ENCODE peak calls at places on chromosomes 12 and 14, in nine cellular contexts. One of them, this sample, is unnamed.

GRCh38 chr12:49200882-49201594 is 12.2 kb upstream of the TUBA1A start:
- DNase-seq in RPMI7951: peak
- DNase-seq in MV-4-11: peak
- DNase-seq in GM13976: peak
- DNase-seq in activated CD8-positive, alpha-beta T cell treated with anti-CD3 and anti-CD28 coated beads for 36 hours: no peak
- DNase-seq in NCI-H2171 treated with DMSO at 0.1 percent for 48 hours: peak
- DNase-seq in dermis microvascular lymphatic vessel endothelial cell: peak
- DNase-seq in KG1: peak
- DNase-seq in EL: peak
- DNase-seq in this sample: peak

GRCh38 chr12:76113800-76114757 is 29.6 kb upstream of the NAP1L1 start:
- DNase-seq in RPMI7951: peak
- DNase-seq in activated CD8-positive, alpha-beta T cell treated with anti-CD3 and anti-CD28 coated beads for 36 hours: no peak
- DNase-seq in EL: no peak
- DNase-seq in KG1: no peak
- DNase-seq in NCI-H2171 treated with DMSO at 0.1 percent for 48 hours: no peak
- DNase-seq in GM13976: no peak
- DNase-seq in MV-4-11: no peak
- DNase-seq in dermis microvascular lymphatic vessel endothelial cell: peak
- DNase-seq in this sample: no peak

GRCh38 chr12:65505321-65506121 is 227.0 kb downstream of the MSRB3 start:
- DNase-seq in dermis microvascular lymphatic vessel endothelial cell: no peak
- DNase-seq in KG1: no peak
- DNase-seq in EL: no peak
- DNase-seq in GM13976: no peak
- DNase-seq in activated CD8-positive, alpha-beta T cell treated with anti-CD3 and anti-CD28 coated beads for 36 hours: no peak
- DNase-seq in RPMI7951: no peak
- DNase-seq in MV-4-11: no peak
- DNase-seq in NCI-H2171 treated with DMSO at 0.1 percent for 48 hours: no peak
- DNase-seq in this sample: no peak

GRCh38 chr14:63478024-63478423 is 65.2 kb downstream of the PPP2R5E start:
- DNase-seq in EL: no peak
- DNase-seq in NCI-H2171 treated with DMSO at 0.1 percent for 48 hours: peak
- DNase-seq in activated CD8-positive, alpha-beta T cell treated with anti-CD3 and anti-CD28 coated beads for 36 hours: peak
- DNase-seq in dermis microvascular lymphatic vessel endothelial cell: no peak
- DNase-seq in MV-4-11: peak
- DNase-seq in RPMI7951: peak
- DNase-seq in GM13976: peak
- DNase-seq in KG1: no peak
- DNase-seq in this sample: no peak

GRCh38 chr14:49679271-49679670 is 8.7 kb downstream of the POLE2 start:
- DNase-seq in dermis microvascular lymphatic vessel endothelial cell: no peak
- DNase-seq in RPMI7951: peak
- DNase-seq in activated CD8-positive, alpha-beta T cell treated with anti-CD3 and anti-CD28 coated beads for 36 hours: no peak
- DNase-seq in MV-4-11: peak
- DNase-seq in KG1: no peak
- DNase-seq in NCI-H2171 treated with DMSO at 0.1 percent for 48 hours: no peak
- DNase-seq in GM13976: no peak
- DNase-seq in EL: peak
- DNase-seq in this sample: peak

GRCh38 chr12:13229504-13229903 is 33.0 kb downstream of the EMP1 start:
- DNase-seq in RPMI7951: no peak
- DNase-seq in MV-4-11: no peak
- DNase-seq in NCI-H2171 treated with DMSO at 0.1 percent for 48 hours: peak
- DNase-seq in activated CD8-positive, alpha-beta T cell treated with anti-CD3 and anti-CD28 coated beads for 36 hours: no peak
- DNase-seq in GM13976: no peak
- DNase-seq in EL: no peak
- DNase-seq in KG1: no peak
- DNase-seq in dermis microvascular lymphatic vessel endothelial cell: no peak
- DNase-seq in this sample: no peak

GRCh38 chr12:3362751-3363150 is 128.3 kb upstream of the PRMT8 start:
- DNase-seq in EL: no peak
- DNase-seq in GM13976: no peak
- DNase-seq in MV-4-11: no peak
- DNase-seq in KG1: no peak
- DNase-seq in dermis microvascular lymphatic vessel endothelial cell: no peak
- DNase-seq in RPMI7951: peak
- DNase-seq in NCI-H2171 treated with DMSO at 0.1 percent for 48 hours: peak
- DNase-seq in activated CD8-positive, alpha-beta T cell treated with anti-CD3 and anti-CD28 coated beads for 36 hours: no peak
- DNase-seq in this sample: no peak

GRCh38 chr12:69569236-69569635 is 16.0 kb upstream of the CCT2 start:
- DNase-seq in NCI-H2171 treated with DMSO at 0.1 percent for 48 hours: no peak
- DNase-seq in GM13976: no peak
- DNase-seq in activated CD8-positive, alpha-beta T cell treated with anti-CD3 and anti-CD28 coated beads for 36 hours: no peak
- DNase-seq in MV-4-11: no peak
- DNase-seq in RPMI7951: peak
- DNase-seq in dermis microvascular lymphatic vessel endothelial cell: no peak
- DNase-seq in KG1: no peak
- DNase-seq in EL: peak
- DNase-seq in this sample: peak

GRCh38 chr14:60656755-60657608 is 7.7 kb upstream of the SIX1 start:
- DNase-seq in dermis microvascular lymphatic vessel endothelial cell: peak
- DNase-seq in KG1: no peak
- DNase-seq in GM13976: peak
- DNase-seq in RPMI7951: peak
- DNase-seq in activated CD8-positive, alpha-beta T cell treated with anti-CD3 and anti-CD28 coated beads for 36 hours: no peak
- DNase-seq in EL: peak
- DNase-seq in NCI-H2171 treated with DMSO at 0.1 percent for 48 hours: no peak
- DNase-seq in MV-4-11: peak
- DNase-seq in this sample: no peak

GRCh38 chr12:107912421-107913004 is 138.0 kb downstream of the ASCL4 start:
- DNase-seq in activated CD8-positive, alpha-beta T cell treated with anti-CD3 and anti-CD28 coated beads for 36 hours: peak
- DNase-seq in GM13976: peak
- DNase-seq in RPMI7951: no peak
- DNase-seq in EL: peak
- DNase-seq in dermis microvascular lymphatic vessel endothelial cell: peak
- DNase-seq in NCI-H2171 treated with DMSO at 0.1 percent for 48 hours: no peak
- DNase-seq in KG1: no peak
- DNase-seq in MV-4-11: peak
- DNase-seq in this sample: peak

GRCh38 chr14:54696998-54697397 is 130.1 kb downstream of the SAMD4A start:
- DNase-seq in KG1: no peak
- DNase-seq in NCI-H2171 treated with DMSO at 0.1 percent for 48 hours: no peak
- DNase-seq in dermis microvascular lymphatic vessel endothelial cell: no peak
- DNase-seq in EL: no peak
- DNase-seq in RPMI7951: no peak
- DNase-seq in activated CD8-positive, alpha-beta T cell treated with anti-CD3 and anti-CD28 coated beads for 36 hours: no peak
- DNase-seq in MV-4-11: no peak
- DNase-seq in GM13976: no peak
- DNase-seq in this sample: no peak

GRCh38 chr14:68807148-68807600 is 14.3 kb upstream of the ZFP36L1 start:
- DNase-seq in GM13976: peak
- DNase-seq in EL: peak
- DNase-seq in RPMI7951: peak
- DNase-seq in NCI-H2171 treated with DMSO at 0.1 percent for 48 hours: peak
- DNase-seq in KG1: peak
- DNase-seq in MV-4-11: peak
- DNase-seq in dermis microvascular lymphatic vessel endothelial cell: peak
- DNase-seq in activated CD8-positive, alpha-beta T cell treated with anti-CD3 and anti-CD28 coated beads for 36 hours: no peak
- DNase-seq in this sample: peak

GRCh38 chr14:38210168-38210567 is 2.5 kb downstream of the SSTR1 start:
- DNase-seq in RPMI7951: peak
- DNase-seq in dermis microvascular lymphatic vessel endothelial cell: peak
- DNase-seq in NCI-H2171 treated with DMSO at 0.1 percent for 48 hours: no peak
- DNase-seq in EL: peak
- DNase-seq in MV-4-11: no peak
- DNase-seq in GM13976: no peak
- DNase-seq in KG1: no peak
- DNase-seq in activated CD8-positive, alpha-beta T cell treated with anti-CD3 and anti-CD28 coated beads for 36 hours: peak
- DNase-seq in this sample: peak

GRCh38 chr14:71554959-71555612 is 377.1 kb upstream of the RGS6 start:
- DNase-seq in dermis microvascular lymphatic vessel endothelial cell: no peak
- DNase-seq in RPMI7951: no peak
- DNase-seq in activated CD8-positive, alpha-beta T cell treated with anti-CD3 and anti-CD28 coated beads for 36 hours: peak
- DNase-seq in GM13976: no peak
- DNase-seq in MV-4-11: no peak
- DNase-seq in NCI-H2171 treated with DMSO at 0.1 percent for 48 hours: no peak
- DNase-seq in EL: no peak
- DNase-seq in KG1: no peak
- DNase-seq in this sample: no peak

GRCh38 chr14:71636820-71637471 is 295.3 kb upstream of the RGS6 start:
- DNase-seq in MV-4-11: no peak
- DNase-seq in dermis microvascular lymphatic vessel endothelial cell: no peak
- DNase-seq in EL: no peak
- DNase-seq in NCI-H2171 treated with DMSO at 0.1 percent for 48 hours: no peak
- DNase-seq in activated CD8-positive, alpha-beta T cell treated with anti-CD3 and anti-CD28 coated beads for 36 hours: no peak
- DNase-seq in KG1: no peak
- DNase-seq in RPMI7951: no peak
- DNase-seq in GM13976: no peak
- DNase-seq in this sample: no peak

GRCh38 chr12:31321565-31322228 is 4.3 kb downstream of the SINHCAF start:
- DNase-seq in EL: peak
- DNase-seq in MV-4-11: no peak
- DNase-seq in GM13976: no peak
- DNase-seq in KG1: no peak
- DNase-seq in dermis microvascular lymphatic vessel endothelial cell: peak
- DNase-seq in activated CD8-positive, alpha-beta T cell treated with anti-CD3 and anti-CD28 coated beads for 36 hours: no peak
- DNase-seq in NCI-H2171 treated with DMSO at 0.1 percent for 48 hours: no peak
- DNase-seq in RPMI7951: no peak
- DNase-seq in this sample: peak

GRCh38 chr12:49941556-49942511 is 8.7 kb upstream of the AQP2 start:
- DNase-seq in NCI-H2171 treated with DMSO at 0.1 percent for 48 hours: peak
- DNase-seq in EL: no peak
- DNase-seq in RPMI7951: no peak
- DNase-seq in GM13976: no peak
- DNase-seq in MV-4-11: no peak
- DNase-seq in dermis microvascular lymphatic vessel endothelial cell: no peak
- DNase-seq in activated CD8-positive, alpha-beta T cell treated with anti-CD3 and anti-CD28 coated beads for 36 hours: no peak
- DNase-seq in KG1: no peak
- DNase-seq in this sample: no peak

GRCh38 chr12:42482086-42482819 is 107.3 kb downstream of the PRICKLE1 start:
- DNase-seq in RPMI7951: no peak
- DNase-seq in activated CD8-positive, alpha-beta T cell treated with anti-CD3 and anti-CD28 coated beads for 36 hours: no peak
- DNase-seq in NCI-H2171 treated with DMSO at 0.1 percent for 48 hours: peak
- DNase-seq in MV-4-11: no peak
- DNase-seq in KG1: no peak
- DNase-seq in dermis microvascular lymphatic vessel endothelial cell: peak
- DNase-seq in EL: peak
- DNase-seq in GM13976: no peak
- DNase-seq in this sample: peak

GRCh38 chr12:44774815-44775411 is 101.2 kb downstream of the NELL2 start:
- DNase-seq in RPMI7951: no peak
- DNase-seq in dermis microvascular lymphatic vessel endothelial cell: peak
- DNase-seq in EL: peak
- DNase-seq in MV-4-11: no peak
- DNase-seq in NCI-H2171 treated with DMSO at 0.1 percent for 48 hours: peak
- DNase-seq in KG1: peak
- DNase-seq in GM13976: peak
- DNase-seq in activated CD8-positive, alpha-beta T cell treated with anti-CD3 and anti-CD28 coated beads for 36 hours: peak
- DNase-seq in this sample: peak

GRCh38 chr12:7859552-7859951 is 13.2 kb downstream of the SLC2A14 start:
- DNase-seq in NCI-H2171 treated with DMSO at 0.1 percent for 48 hours: no peak
- DNase-seq in KG1: no peak
- DNase-seq in GM13976: no peak
- DNase-seq in activated CD8-positive, alpha-beta T cell treated with anti-CD3 and anti-CD28 coated beads for 36 hours: no peak
- DNase-seq in MV-4-11: no peak
- DNase-seq in EL: peak
- DNase-seq in dermis microvascular lymphatic vessel endothelial cell: no peak
- DNase-seq in RPMI7951: peak
- DNase-seq in this sample: no peak

GRCh38 chr12:106108187-106108816 is 30.5 kb downstream of the NUAK1 start:
- DNase-seq in KG1: no peak
- DNase-seq in activated CD8-positive, alpha-beta T cell treated with anti-CD3 and anti-CD28 coated beads for 36 hours: no peak
- DNase-seq in dermis microvascular lymphatic vessel endothelial cell: no peak
- DNase-seq in MV-4-11: no peak
- DNase-seq in RPMI7951: peak
- DNase-seq in EL: peak
- DNase-seq in NCI-H2171 treated with DMSO at 0.1 percent for 48 hours: no peak
- DNase-seq in GM13976: no peak
- DNase-seq in this sample: no peak

GRCh38 chr12:52349196-52349595 is 18.1 kb downstream of the KRT85 start:
- DNase-seq in dermis microvascular lymphatic vessel endothelial cell: no peak
- DNase-seq in MV-4-11: no peak
- DNase-seq in RPMI7951: no peak
- DNase-seq in KG1: no peak
- DNase-seq in activated CD8-positive, alpha-beta T cell treated with anti-CD3 and anti-CD28 coated beads for 36 hours: no peak
- DNase-seq in EL: peak
- DNase-seq in GM13976: no peak
- DNase-seq in NCI-H2171 treated with DMSO at 0.1 percent for 48 hours: no peak
- DNase-seq in this sample: peak

GRCh38 chr12:52323001-52323400 is 1.8 kb upstream of the KRT83 start:
- DNase-seq in dermis microvascular lymphatic vessel endothelial cell: no peak
- DNase-seq in MV-4-11: no peak
- DNase-seq in NCI-H2171 treated with DMSO at 0.1 percent for 48 hours: no peak
- DNase-seq in GM13976: no peak
- DNase-seq in EL: no peak
- DNase-seq in RPMI7951: no peak
- DNase-seq in activated CD8-positive, alpha-beta T cell treated with anti-CD3 and anti-CD28 coated beads for 36 hours: no peak
- DNase-seq in KG1: no peak
- DNase-seq in this sample: no peak

GRCh38 chr14:65103150-65103760 is 938 bp upstream of the MAX start:
- DNase-seq in activated CD8-positive, alpha-beta T cell treated with anti-CD3 and anti-CD28 coated beads for 36 hours: peak
- DNase-seq in EL: peak
- DNase-seq in NCI-H2171 treated with DMSO at 0.1 percent for 48 hours: peak
- DNase-seq in GM13976: peak
- DNase-seq in KG1: peak
- DNase-seq in dermis microvascular lymphatic vessel endothelial cell: peak
- DNase-seq in RPMI7951: peak
- DNase-seq in MV-4-11: no peak
- DNase-seq in this sample: peak

GRCh38 chr14:67557118-67557517 is 24.0 kb downstream of the PLEKHH1 start:
- DNase-seq in activated CD8-positive, alpha-beta T cell treated with anti-CD3 and anti-CD28 coated beads for 36 hours: peak
- DNase-seq in NCI-H2171 treated with DMSO at 0.1 percent for 48 hours: no peak
- DNase-seq in EL: peak
- DNase-seq in MV-4-11: no peak
- DNase-seq in KG1: no peak
- DNase-seq in GM13976: no peak
- DNase-seq in RPMI7951: peak
- DNase-seq in dermis microvascular lymphatic vessel endothelial cell: no peak
- DNase-seq in this sample: peak

GRCh38 chr12:11814362-11814761 is 164.9 kb downstream of the ETV6 start:
- DNase-seq in activated CD8-positive, alpha-beta T cell treated with anti-CD3 and anti-CD28 coated beads for 36 hours: peak
- DNase-seq in dermis microvascular lymphatic vessel endothelial cell: peak
- DNase-seq in GM13976: no peak
- DNase-seq in KG1: no peak
- DNase-seq in NCI-H2171 treated with DMSO at 0.1 percent for 48 hours: no peak
- DNase-seq in RPMI7951: peak
- DNase-seq in MV-4-11: peak
- DNase-seq in EL: peak
- DNase-seq in this sample: peak

GRCh38 chr12:116954700-116955381 is 44.1 kb downstream of the FBXW8 start:
- DNase-seq in EL: no peak
- DNase-seq in KG1: no peak
- DNase-seq in dermis microvascular lymphatic vessel endothelial cell: peak
- DNase-seq in RPMI7951: no peak
- DNase-seq in MV-4-11: no peak
- DNase-seq in GM13976: no peak
- DNase-seq in NCI-H2171 treated with DMSO at 0.1 percent for 48 hours: no peak
- DNase-seq in activated CD8-positive, alpha-beta T cell treated with anti-CD3 and anti-CD28 coated beads for 36 hours: no peak
- DNase-seq in this sample: no peak

GRCh38 chr14:69259531-69260245 is at the start of gene GALNT16:
- DNase-seq in RPMI7951: peak
- DNase-seq in MV-4-11: no peak
- DNase-seq in EL: peak
- DNase-seq in activated CD8-positive, alpha-beta T cell treated with anti-CD3 and anti-CD28 coated beads for 36 hours: no peak
- DNase-seq in GM13976: peak
- DNase-seq in dermis microvascular lymphatic vessel endothelial cell: peak
- DNase-seq in KG1: no peak
- DNase-seq in NCI-H2171 treated with DMSO at 0.1 percent for 48 hours: peak
- DNase-seq in this sample: peak